ENCODE peak calls at places on chromosomes 4 and X, in seven cellular contexts. V is BE2C; W is mesendoderm; K is CD8-positive, alpha-beta T cell; G is A549; L is naive thymus-derived CD4-positive, alpha-beta T cell; U is heart right ventricle. T is an unnamed sample.

GRCh38 chr4:93466440-93466839 is 362.1 kb upstream of the ATOH1 start:
- DNase-seq in U (no peak), G (no peak), L (no peak), K (no peak), V (no peak), W (peak), T (no peak)

GRCh38 chr4:55933611-55934010 is 15.1 kb upstream of the CEP135 start:
- DNase-seq in L (no peak), U (no peak), K (no peak), V (no peak), G (no peak), W (peak), T (no peak)

GRCh38 chr4:25621027-25621930 is 34.4 kb upstream of the SLC34A2 start:
- DNase-seq in K (no peak), V (no peak), U (no peak), G (no peak), L (no peak), W (no peak), T (no peak)

GRCh38 chr4:5905714-5906113 is 12.8 kb upstream of the CRMP1 start:
- DNase-seq in U (no peak), V (no peak), G (no peak), W (peak), L (no peak), K (no peak), T (no peak)

GRCh38 chrX:14290335-14290734 is 239.0 kb upstream of the GLRA2 start:
- DNase-seq in G (no peak), V (no peak), W (no peak), K (no peak), L (no peak), U (no peak), T (no peak)

GRCh38 chr4:129240816-129241215 is 144.9 kb downstream of the C4orf33 start:
- DNase-seq in V (peak), G (no peak), K (no peak), W (no peak), L (no peak), U (no peak), T (no peak)

GRCh38 chrX:46876901-46877300 is 35.3 kb upstream of the JADE3 start:
- DNase-seq in L (no peak), V (no peak), K (no peak), G (no peak), W (no peak), U (no peak), T (no peak)

GRCh38 chrX:106780664-106781377 is 21.7 kb upstream of the TBC1D8B start:
- DNase-seq in V (no peak), G (no peak), L (no peak), W (no peak), U (no peak), K (no peak), T (no peak)

GRCh38 chr4:150591284-150591874 is 9.4 kb downstream of the MAB21L2 start:
- DNase-seq in G (no peak), V (peak), K (no peak), W (peak), L (no peak), U (no peak), T (no peak)

GRCh38 chrX:100830547-100830946 is 10.4 kb downstream of the CSTF2 start:
- DNase-seq in G (no peak), L (no peak), U (no peak), K (no peak), V (no peak), W (no peak), T (no peak)

GRCh38 chrX:154775611-154776349 is 13.1 kb downstream of the DKC1 start:
- DNase-seq in W (peak), V (peak), G (no peak), U (no peak), K (no peak), L (no peak), T (no peak)

GRCh38 chr4:149993030-149993429 is 85.2 kb upstream of the DCLK2 start:
- DNase-seq in L (no peak), U (no peak), V (no peak), W (no peak), K (no peak), G (no peak), T (no peak)

GRCh38 chrX:50100188-50100587 is 100.6 kb downstream of the AKAP4 start:
- DNase-seq in K (no peak), G (peak), U (no peak), L (no peak), W (peak), V (peak), T (no peak)

GRCh38 chr4:26039950-26040349 is 125.9 kb downstream of the SMIM20 start:
- DNase-seq in V (no peak), W (no peak), L (no peak), G (no peak), K (no peak), U (no peak), T (no peak)

GRCh38 chr4:177047851-177048174 is 255.1 kb upstream of the VEGFC start:
- DNase-seq in K (no peak), G (no peak), L (no peak), W (no peak), V (no peak), U (no peak), T (no peak)

GRCh38 chr4:1010522-1011021 is 854 bp upstream of the FGFRL1 start:
- DNase-seq in L (peak), W (peak), G (no peak), V (peak), U (peak), K (peak), T (peak)

GRCh38 chr4:53477038-53477565 is 99.7 kb downstream of the FIP1L1 start:
- DNase-seq in V (no peak), K (no peak), U (no peak), W (peak), L (no peak), G (no peak), T (no peak)

GRCh38 chr4:83046693-83047473 is 11.9 kb downstream of the COPS4 start:
- DNase-seq in U (no peak), G (no peak), L (no peak), V (no peak), W (no peak), K (no peak), T (no peak)

GRCh38 chrX:52594658-52595057 is 60.0 kb downstream of the SSX7 start:
- DNase-seq in U (no peak), G (no peak), W (no peak), K (no peak), L (no peak), V (no peak), T (no peak)

GRCh38 chr4:54819044-54819443 is 161.3 kb downstream of the KIT start:
- DNase-seq in W (no peak), U (no peak), V (no peak), L (no peak), K (no peak), G (no peak), T (no peak)

GRCh38 chr4:3615386-3616286 is 83.4 kb upstream of the LRPAP1 start:
- DNase-seq in V (no peak), K (no peak), U (no peak), L (no peak), W (no peak), G (no peak), T (no peak)

GRCh38 chr4:175469519-175469918 is 342.5 kb downstream of the GPM6A start:
- DNase-seq in U (no peak), G (no peak), K (no peak), W (peak), L (no peak), V (no peak), T (no peak)

GRCh38 chr4:142567199-142567598 is 278.9 kb downstream of the INPP4B start:
- DNase-seq in W (peak), U (no peak), V (no peak), K (peak), L (peak), G (peak), T (no peak)

GRCh38 chr4:113468165-113469022 is 293.1 kb downstream of the CAMK2D start:
- DNase-seq in U (peak), K (no peak), W (peak), V (peak), L (no peak), G (peak), T (peak)

GRCh38 chr4:112536123-112536522 is 20.1 kb upstream of the NEUROG2 start:
- DNase-seq in V (no peak), G (no peak), L (no peak), K (no peak), U (no peak), W (no peak), T (no peak)

GRCh38 chrX:108261541-108262218 is 170.1 kb downstream of the ATG4A start:
- DNase-seq in L (no peak), G (no peak), V (no peak), W (no peak), U (no peak), K (no peak), T (no peak)

GRCh38 chr4:52657630-52658501 is 1.2 kb downstream of the USP46 start:
- DNase-seq in V (peak), G (no peak), W (peak), U (no peak), L (no peak), K (no peak), T (peak)

GRCh38 chrX:37420179-37420578 is 71.0 kb downstream of the PRRG1 start:
- DNase-seq in U (no peak), G (no peak), V (no peak), W (no peak), L (no peak), K (no peak), T (no peak)

GRCh38 chr4:184309241-184310170 is 91.8 kb upstream of the ENPP6 start:
- DNase-seq in V (no peak), W (no peak), G (no peak), K (no peak), L (no peak), U (no peak), T (no peak)

GRCh38 chr4:136637071-136637777 is 895.1 kb downstream of the PCDH18 start:
- DNase-seq in K (no peak), G (no peak), W (peak), U (no peak), L (no peak), V (peak), T (no peak)

GRCh38 chrX:83510466-83511181 is 2.5 kb downstream of the POU3F4 start:
- DNase-seq in V (no peak), K (no peak), L (no peak), W (peak), G (no peak), U (no peak), T (peak)

GRCh38 chrX:83508526-83509245 is 596 bp downstream of the POU3F4 start:
- DNase-seq in U (no peak), G (no peak), V (no peak), K (no peak), W (peak), L (no peak), T (no peak)

GRCh38 chrX:155263854-155264628 is at the start of gene RAB39B:
- DNase-seq in W (peak), U (peak), L (peak), G (peak), V (peak), K (peak), T (no peak)

GRCh38 chr4:121484633-121485032 is 103.8 kb upstream of the QRFPR start:
- DNase-seq in K (no peak), G (peak), V (peak), U (no peak), L (no peak), W (peak), T (no peak)

DNA sequence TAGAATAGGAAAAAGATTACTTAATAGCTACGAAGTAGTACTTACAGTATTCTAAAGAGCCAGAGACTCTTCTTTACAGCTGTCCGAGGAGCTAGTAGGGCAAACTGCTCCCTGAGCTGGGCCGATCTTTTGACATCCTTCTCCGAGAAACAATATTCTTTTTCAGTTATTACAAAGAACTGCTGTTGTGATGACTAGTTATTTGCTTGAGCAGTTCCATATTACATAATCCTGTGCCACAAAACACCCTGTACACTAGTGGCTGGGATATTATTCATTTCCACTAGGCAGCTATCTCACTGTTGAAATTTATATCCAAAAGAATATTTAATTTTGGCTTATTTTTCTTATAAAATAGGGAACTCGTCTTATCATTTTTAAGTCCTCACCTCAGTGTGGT is 278.3 kb downstream of the CHIC1 start:
- DNase-seq in W (no peak), U (no peak), V (no peak), K (no peak), L (no peak), G (no peak), T (no peak)
- H3K4me3 ChIP-seq in W (no peak), U (no peak), V (no peak), K (no peak), L (no peak), G (no peak), T (no peak)

GRCh38 chr4:109912706-109913621 is at the start of gene EGF:
- DNase-seq in V (no peak), W (peak), U (peak), K (no peak), L (no peak), G (no peak), T (no peak)
- H3K4me3 ChIP-seq in V (no peak), W (peak), U (peak), K (no peak), L (no peak), G (no peak), T (peak)

DNA sequence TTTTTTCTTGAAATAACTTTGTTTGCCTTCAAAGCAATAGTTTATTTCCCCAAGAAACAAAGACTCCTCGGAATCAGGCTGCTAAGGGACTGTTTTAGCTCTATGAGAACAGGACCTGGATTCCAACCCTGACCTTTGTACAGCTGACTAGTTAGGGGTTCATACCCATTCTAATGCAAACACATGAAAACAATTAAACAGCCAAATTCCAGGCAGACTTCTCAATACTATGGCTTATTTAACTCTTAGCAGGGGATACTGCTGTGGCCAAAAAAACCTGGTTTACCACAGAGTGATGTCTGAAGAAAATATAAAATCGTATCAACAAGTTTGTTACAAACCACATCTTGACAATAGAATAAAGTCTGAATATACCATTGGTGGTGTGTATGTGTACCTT is 129.6 kb upstream of the INTU start:
- DNase-seq in W (no peak), L (no peak), V (no peak), K (no peak), G (no peak), U (no peak), T (no peak)
- H3K4me3 ChIP-seq in W (no peak), L (no peak), V (no peak), K (no peak), G (no peak), U (no peak), T (no peak)

DNA sequence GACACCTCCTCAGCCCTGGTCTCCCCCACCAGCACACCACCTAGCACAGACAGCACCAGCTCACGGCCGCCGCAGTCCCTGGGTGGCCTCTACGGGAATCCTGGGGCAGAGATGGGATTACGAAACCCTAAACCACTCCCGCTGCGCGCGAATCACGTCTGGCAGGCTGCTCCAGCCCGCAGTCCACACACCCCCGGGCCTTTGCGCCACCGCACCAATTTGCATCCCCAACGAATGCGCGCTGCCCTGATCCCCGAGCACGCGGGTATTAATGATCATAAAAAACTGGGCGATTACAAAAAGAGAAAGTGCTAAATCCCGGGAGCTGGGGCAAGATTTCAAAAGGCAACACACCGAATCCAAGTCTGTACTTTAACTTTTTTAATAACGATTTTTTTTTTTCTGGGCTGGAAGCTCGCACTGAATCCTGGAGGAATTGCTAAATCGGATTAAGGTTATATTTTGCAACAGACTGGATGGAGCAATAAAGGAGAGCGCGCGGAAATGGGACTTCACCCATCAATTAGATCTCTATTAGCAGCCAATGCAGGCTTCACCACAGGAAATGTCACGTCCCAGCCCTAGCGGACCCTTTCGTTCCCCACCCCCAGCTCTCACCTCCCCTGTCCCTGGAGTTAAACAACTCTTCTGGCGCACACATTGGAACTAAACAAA is 69.8 kb upstream of the TMEM33 start:
- DNase-seq in V (peak), K (no peak), G (no peak), L (no peak), W (peak), U (no peak), T (no peak)
- H3K4me3 ChIP-seq in V (peak), K (no peak), G (no peak), L (no peak), W (no peak), U (no peak), T (no peak)

T was measured in left lung.